ENCODE peak calls at places on chromosome 10, in four cellular contexts. W, O, M and Z are unnamed samples.

GRCh38 chr10:89421018-89421476 is 6.7 kb downstream of the IFIT5 start:
- DNase-seq in W (no peak), M (no peak), O (no peak), Z (no peak)

GRCh38 chr10:22986771-22987542 is 59.1 kb downstream of the ARMC3 start:
- DNase-seq in M (no peak), W (peak), O (no peak), Z (no peak)

GRCh38 chr10:121596668-121597503 is 1.4 kb downstream of the FGFR2 start:
- DNase-seq in M (peak), W (peak), O (peak), Z (no peak)

GRCh38 chr10:69769395-69769989 is 32.2 kb upstream of the COL13A1 start:
- DNase-seq in O (no peak), M (no peak), W (peak), Z (no peak)

GRCh38 chr10:71144824-71145223 is 67.5 kb upstream of the UNC5B start:
- DNase-seq in W (no peak), O (no peak), M (no peak), Z (no peak)

GRCh38 chr10:123624086-123624485 is 42.1 kb upstream of the GPR26 start:
- DNase-seq in W (no peak), M (no peak), O (no peak), Z (no peak)

GRCh38 chr10:13351340-13351915 is 3.3 kb upstream of the SEPHS1 start:
- DNase-seq in O (no peak), M (no peak), W (peak), Z (no peak)

GRCh38 chr10:4240641-4241197 is 455.7 kb upstream of the KLF6 start:
- DNase-seq in O (no peak), M (no peak), W (no peak), Z (no peak)

GRCh38 chr10:5584895-5585516 is 60.2 kb downstream of the CALML3 start:
- DNase-seq in O (no peak), M (no peak), W (no peak), Z (no peak)

GRCh38 chr10:113897693-113898618 is 43.5 kb downstream of the NHLRC2 start:
- DNase-seq in M (no peak), W (no peak), O (no peak), Z (no peak)